ENCODE peak calls at places on chromosomes 4 and X, in six cellular contexts. P, A, X, D, L and T are unnamed samples.

GRCh38 chr4:140426610-140427103 is 791 bp downstream of the CLGN start:
- DNase-seq in L (no peak), X (no peak), D (no peak), P (peak), A (no peak), T (no peak)

GRCh38 chr4:3340703-3341088 is 47.9 kb downstream of the RGS12 start:
- DNase-seq in X (no peak), L (no peak), D (no peak), P (peak), A (no peak), T (no peak)

GRCh38 chr4:76950052-76950845 is 697 bp downstream of the SEPTIN11 start:
- DNase-seq in L (peak), A (no peak), X (no peak), P (peak), D (no peak), T (no peak)

GRCh38 chr4:8275511-8275910 is 6.0 kb downstream of the HTRA3 start:
- DNase-seq in X (no peak), L (no peak), D (no peak), P (no peak), A (no peak), T (no peak)

GRCh38 chrX:155876704-155877103 is 4.4 kb upstream of the VAMP7 start:
- DNase-seq in X (no peak), D (no peak), P (no peak), A (no peak), L (no peak), T (no peak)

GRCh38 chr4:120685756-120686278 is 236.7 kb downstream of the PRDM5 start:
- DNase-seq in L (no peak), A (no peak), X (no peak), D (no peak), P (no peak), T (peak)

GRCh38 chrX:48083212-48083611 is 11.8 kb upstream of the ZNF630 start:
- DNase-seq in A (no peak), D (peak), L (no peak), X (no peak), P (peak), T (peak)

GRCh38 chr4:104205116-104205515 is 289.6 kb downstream of the CXXC4 start:
- DNase-seq in A (no peak), D (no peak), L (no peak), X (no peak), P (no peak), T (no peak)

GRCh38 chr4:77104405-77105292 is 28.9 kb upstream of the CCNI start:
- DNase-seq in L (peak), A (no peak), P (no peak), X (no peak), D (peak), T (peak)

GRCh38 chr4:154985673-154986072 is 204.6 kb downstream of the RBM46 start:
- DNase-seq in P (no peak), D (no peak), X (no peak), L (no peak), A (no peak), T (peak)

GRCh38 chr4:74258949-74259348 is 49.3 kb upstream of the EPGN start:
- DNase-seq in A (no peak), L (no peak), X (no peak), D (peak), P (no peak), T (peak)

GRCh38 chr4:17773125-17773698 is 8.2 kb downstream of the FAM184B start:
- DNase-seq in X (no peak), A (no peak), P (no peak), L (no peak), D (no peak), T (peak)

GRCh38 chrX:49178537-49178936 is 6.8 kb downstream of the PLP2 start:
- DNase-seq in X (no peak), P (no peak), A (no peak), L (no peak), D (no peak), T (no peak)

GRCh38 chr4:152640058-152640921 is 39.5 kb downstream of the TMEM154 start:
- DNase-seq in L (no peak), P (no peak), X (no peak), A (no peak), D (no peak), T (no peak)

GRCh38 chr4:81162752-81163458 is 52.1 kb downstream of the PRKG2 start:
- DNase-seq in X (no peak), L (no peak), D (no peak), A (no peak), P (no peak), T (no peak)

GRCh38 chr4:182141046-182141445 is 102.2 kb upstream of the TENM3 start:
- DNase-seq in D (no peak), A (no peak), P (peak), X (no peak), L (no peak), T (no peak)

GRCh38 chrX:23797371-23798128 is 14.6 kb downstream of the SAT1 start:
- DNase-seq in D (no peak), X (no peak), A (no peak), L (no peak), P (no peak), T (no peak)

GRCh38 chrX:123590842-123591491 is 141.9 kb downstream of the THOC2 start:
- DNase-seq in L (no peak), A (no peak), X (no peak), P (no peak), D (no peak), T (no peak)

GRCh38 chr4:150181536-150181935 is 103.3 kb downstream of the DCLK2 start:
- DNase-seq in A (no peak), D (peak), X (no peak), P (no peak), L (no peak), T (no peak)

GRCh38 chr4:147732516-147733193 is 767 bp downstream of the ARHGAP10 start:
- DNase-seq in P (peak), X (no peak), D (no peak), L (peak), A (no peak), T (no peak)

GRCh38 chr4:103171006-103171405 is 27.1 kb downstream of the CENPE start:
- DNase-seq in P (no peak), X (no peak), A (no peak), L (no peak), D (no peak), T (no peak)

GRCh38 chr4:7739918-7740865 is 199.5 kb downstream of the AFAP1 start:
- DNase-seq in L (no peak), A (no peak), X (no peak), P (no peak), D (no peak), T (no peak)

GRCh38 chrX:47218920-47219815 is 687 bp downstream of the CDK16 start:
- DNase-seq in A (no peak), X (no peak), D (no peak), P (peak), L (peak), T (no peak)

GRCh38 chrX:69374569-69374968 is 129.6 kb upstream of the NALF2 start:
- DNase-seq in A (no peak), P (no peak), X (no peak), L (no peak), D (no peak), T (no peak)

GRCh38 chr4:93139118-93139517 is 689.4 kb upstream of the ATOH1 start:
- DNase-seq in A (no peak), L (no peak), P (no peak), D (no peak), X (no peak), T (no peak)

GRCh38 chr4:109798866-109799265 is 2.9 kb downstream of the CFI start:
- DNase-seq in P (no peak), X (no peak), L (no peak), A (no peak), D (no peak), T (no peak)

GRCh38 chr4:102501176-102501634 is at the start of gene NFKB1:
- DNase-seq in A (peak), X (peak), L (peak), D (peak), P (peak), T (peak)

GRCh38 chrX:112424166-112424565 is 255.6 kb downstream of the LHFPL1 start:
- DNase-seq in X (no peak), P (no peak), D (no peak), A (no peak), L (no peak), T (no peak)

GRCh38 chr4:177479063-177479462 is 36.8 kb upstream of the AGA start:
- DNase-seq in P (no peak), L (no peak), D (no peak), X (no peak), A (no peak), T (no peak)

GRCh38 chr4:163063891-163064290 is 102.8 kb downstream of the NAF1 start:
- DNase-seq in A (no peak), D (peak), P (no peak), X (no peak), L (no peak), T (peak)

GRCh38 chr4:95362906-95363578 is 185.7 kb downstream of the UNC5C start:
- DNase-seq in X (no peak), D (peak), L (peak), P (peak), A (no peak), T (no peak)

GRCh38 chr4:42767669-42768068 is 110.8 kb upstream of the ATP8A1 start:
- DNase-seq in X (no peak), L (no peak), D (no peak), A (no peak), P (no peak), T (no peak)

GRCh38 chr4:42761804-42762203 is 104.9 kb upstream of the ATP8A1 start:
- DNase-seq in A (no peak), D (no peak), P (peak), L (no peak), X (no peak), T (no peak)
- H3K4me3 ChIP-seq in A (no peak), D (no peak), P (no peak), L (no peak), X (no peak), T (no peak)

GRCh38 chr4:173530326-173531062 is 465 bp upstream of the HAND2 start:
- DNase-seq in A (no peak), D (no peak), X (no peak), L (peak), P (peak), T (no peak)

GRCh38 chr4:173526724-173527102 is 3.3 kb downstream of the HAND2 start:
- DNase-seq in L (no peak), D (no peak), X (no peak), A (no peak), P (peak), T (no peak)

GRCh38 chr4:173527103-173527876 is 2.7 kb downstream of the HAND2 start:
- DNase-seq in X (no peak), D (no peak), A (no peak), P (peak), L (no peak), T (no peak)

GRCh38 chr4:173529505-173530325 is at the start of gene HAND2:
- DNase-seq in A (no peak), L (peak), P (peak), X (no peak), D (no peak), T (peak)

GRCh38 chr4:173528378-173529321 is 1.4 kb downstream of the HAND2 start:
- DNase-seq in D (no peak), L (peak), P (peak), X (no peak), A (no peak), T (no peak)
- H3K4me3 ChIP-seq in D (no peak), L (peak), P (no peak), X (peak), A (peak), T (peak)

GRCh38 chr4:126750723-126751122 is 882.0 kb upstream of the INTU start:
- DNase-seq in A (no peak), L (no peak), X (no peak), D (no peak), P (no peak), T (no peak)
- H3K4me3 ChIP-seq in A (no peak), L (no peak), X (no peak), D (no peak), P (no peak), T (no peak)

DNA sequence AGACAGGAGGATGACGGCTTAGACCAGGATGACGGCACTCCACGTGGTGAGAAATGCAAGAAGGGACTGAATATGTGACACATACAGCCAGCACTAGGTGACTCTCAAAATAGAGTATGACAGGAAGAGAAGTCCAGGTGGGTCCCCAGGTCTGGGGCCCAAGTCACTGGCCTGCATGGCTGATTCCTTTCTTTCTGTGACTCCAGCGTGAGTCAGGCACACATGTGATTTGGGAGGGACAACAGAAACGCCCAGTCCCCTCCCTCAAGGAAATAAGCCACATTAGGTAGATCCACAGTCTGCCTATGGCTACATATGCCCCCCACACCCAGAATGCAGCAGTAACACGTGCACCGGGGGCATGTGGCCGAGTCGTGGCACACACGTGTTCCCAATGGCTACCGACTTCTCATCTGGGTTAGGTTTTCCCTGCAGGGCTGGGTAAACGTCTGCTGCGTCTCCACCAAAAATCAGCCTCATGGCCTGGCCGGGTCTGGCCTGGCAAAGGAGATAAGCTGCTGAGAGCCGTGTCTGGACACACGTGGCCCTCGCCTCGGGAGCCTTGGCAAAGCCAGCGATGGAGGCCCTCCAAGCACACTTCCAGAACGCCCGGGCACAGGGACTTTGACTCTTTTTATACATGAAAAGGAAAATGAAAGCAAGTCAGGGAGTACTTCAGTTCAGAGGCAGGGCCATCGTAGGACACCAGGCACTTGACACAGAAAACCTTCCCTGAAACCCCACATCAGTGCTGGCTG is 19.3 kb downstream of the SEL1L3 start:
- DNase-seq in P (no peak), X (no peak), L (no peak), D (no peak), A (no peak), T (no peak)
- H3K4me3 ChIP-seq in P (no peak), X (no peak), L (no peak), D (no peak), A (peak), T (no peak)

GRCh38 chrX:581717-582116 is 48.9 kb upstream of the SHOX start:
- DNase-seq in L (no peak), X (no peak), A (no peak), D (no peak), P (no peak), T (no peak)

GRCh38 chrX:584572-584971 is 46.0 kb upstream of the SHOX start:
- DNase-seq in A (no peak), X (no peak), L (no peak), P (no peak), D (no peak), T (no peak)

GRCh38 chrX:581066-581465 is 49.5 kb upstream of the SHOX start:
- DNase-seq in P (no peak), X (no peak), A (no peak), D (no peak), L (no peak), T (no peak)

GRCh38 chrX:586351-586750 is 44.2 kb upstream of the SHOX start:
- DNase-seq in P (no peak), D (no peak), X (no peak), L (no peak), A (no peak), T (no peak)

DNA sequence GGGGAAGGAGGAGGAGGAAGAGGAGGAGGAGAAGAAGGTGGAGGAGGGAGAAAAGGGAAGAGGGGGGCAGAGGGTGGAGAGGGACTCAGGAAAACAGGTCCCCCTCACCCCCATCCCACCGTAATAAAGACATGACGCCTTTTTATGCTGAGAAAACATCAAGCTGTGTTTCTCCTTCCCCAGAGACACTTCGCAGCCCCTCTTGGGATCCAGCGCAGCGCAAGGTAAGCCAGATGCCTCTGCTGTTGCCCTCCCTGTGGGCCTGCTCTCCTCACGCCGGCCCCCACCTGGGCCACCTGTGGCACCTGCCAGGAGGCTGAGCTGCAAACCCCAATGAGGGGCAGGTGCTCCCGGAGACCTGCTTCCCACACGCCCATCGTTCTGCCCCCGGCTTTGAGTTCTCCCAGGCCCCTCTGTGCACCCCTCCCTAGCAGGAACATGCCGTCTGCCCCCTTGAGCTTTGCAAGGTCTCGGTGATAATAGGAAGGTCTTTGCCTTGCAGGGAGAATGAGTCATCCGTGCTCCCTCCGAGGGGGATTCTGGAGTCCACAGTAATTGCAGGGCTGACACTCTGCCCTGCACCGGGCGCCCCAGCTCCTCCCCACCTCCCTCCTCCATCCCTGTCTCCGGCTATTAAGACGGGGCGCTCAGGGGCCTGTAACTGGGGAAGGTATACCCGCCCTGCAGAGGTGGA is 45.3 kb upstream of the SHOX start:
- DNase-seq in P (peak), A (no peak), L (no peak), D (no peak), X (no peak), T (no peak)
- H3K4me3 ChIP-seq in P (peak), A (no peak), L (no peak), D (no peak), X (no peak), T (no peak)

GRCh38 chr4:72864898-72865297 is 204.6 kb downstream of the COX18 start:
- DNase-seq in X (no peak), P (no peak), L (no peak), A (no peak), D (no peak), T (no peak)

GRCh38 chr4:72858328-72858727 is 211.2 kb downstream of the COX18 start:
- DNase-seq in L (no peak), P (no peak), A (no peak), D (peak), X (peak), T (peak)

GRCh38 chr4:72857787-72858186 is 211.7 kb downstream of the COX18 start:
- DNase-seq in P (no peak), L (peak), X (peak), D (no peak), A (no peak), T (no peak)

GRCh38 chr4:72857216-72857615 is 212.3 kb downstream of the COX18 start:
- DNase-seq in D (no peak), A (no peak), P (no peak), X (no peak), L (no peak), T (no peak)

DNA sequence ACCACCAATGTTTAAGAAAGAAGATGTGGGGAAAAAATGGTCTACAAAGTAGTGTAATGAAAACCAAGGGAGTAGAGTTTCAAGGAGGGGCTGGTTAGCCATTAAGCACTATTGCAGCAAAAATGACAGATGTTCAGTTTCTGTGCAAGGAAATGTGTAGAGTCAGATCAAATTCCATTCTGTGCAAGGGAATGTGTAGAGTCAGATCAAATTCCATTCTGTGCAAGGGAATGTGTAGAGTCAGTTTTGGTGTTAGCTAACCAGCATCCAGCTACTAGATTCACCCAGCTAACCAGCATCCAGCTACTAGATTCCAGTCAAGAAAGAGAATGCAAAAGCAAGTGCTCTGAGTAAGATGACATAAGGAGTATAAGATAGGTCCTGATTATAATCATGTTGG is 208.8 kb downstream of the COX18 start:
- DNase-seq in L (no peak), X (no peak), A (no peak), P (no peak), D (peak), T (no peak)
- H3K4me3 ChIP-seq in L (no peak), X (no peak), A (no peak), P (no peak), D (no peak), T (no peak)

DNA sequence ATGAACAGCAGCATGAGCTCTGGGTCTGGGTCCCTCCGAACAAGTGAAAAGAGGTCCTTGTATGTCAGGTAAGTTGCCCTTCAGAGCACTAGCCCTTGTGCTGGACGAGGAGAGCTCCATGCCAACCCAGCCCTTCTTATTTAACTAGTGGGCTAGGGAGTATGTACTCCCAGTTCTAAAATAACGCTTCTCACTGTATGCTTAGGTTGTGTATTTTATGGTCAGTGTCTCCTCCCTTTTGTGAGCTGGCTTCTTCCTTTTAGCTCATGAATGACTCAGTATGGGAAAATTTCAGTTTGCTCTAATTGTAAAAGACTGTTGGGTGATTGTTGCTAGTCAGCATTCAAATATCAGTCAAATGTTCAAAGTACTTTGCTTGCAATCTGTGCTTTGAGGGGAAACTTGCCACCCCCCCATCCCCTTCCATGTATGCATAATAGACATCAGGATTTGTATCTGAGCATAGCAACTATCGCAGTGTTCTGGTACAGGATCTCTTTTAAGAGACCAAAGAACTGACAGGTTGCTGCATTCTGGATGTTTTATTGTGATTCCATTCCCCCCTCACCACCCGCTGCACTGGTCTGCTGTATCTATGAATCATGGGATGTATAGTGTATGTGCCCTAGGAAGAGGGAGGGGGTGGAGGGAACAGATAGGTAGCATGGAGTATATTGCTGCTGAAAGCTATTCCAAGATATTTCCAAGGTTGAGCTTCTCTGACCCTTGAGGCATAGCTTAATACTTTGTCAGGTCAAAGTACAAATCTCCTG is 34.7 kb downstream of the DLG3 start:
- DNase-seq in P (no peak), D (peak), A (no peak), L (no peak), X (peak), T (peak)
- H3K4me3 ChIP-seq in P (no peak), D (peak), A (no peak), L (no peak), X (no peak), T (no peak)